ENCODE peak calls at places on chromosomes 3 and 15, in nine cellular contexts. One of them, this sample, is unnamed.

GRCh38 chr15:99371180-99372103 is 120.2 kb downstream of the LRRC28 start:
- DNase-seq in GM13976: no peak
- DNase-seq in activated CD4-positive, alpha-beta T cell treated with anti-CD3 and anti-CD28 coated beads for 48 hours: no peak
- DNase-seq in T-helper 1 cell: no peak
- DNase-seq in nephron progenitor cell: no peak
- DNase-seq in heart left ventricle: no peak
- DNase-seq in GM23248: peak; percentile 60
- DNase-seq in activated CD4-positive, CD25-positive, alpha-beta regulatory T cell: no peak
- DNase-seq in ecto neural progenitor cell: no peak
- DNase-seq in this sample: no peak

GRCh38 chr3:123122525-123123315 is 55.9 kb downstream of the PDIA5 start:
- DNase-seq in GM13976: no peak
- DNase-seq in activated CD4-positive, alpha-beta T cell treated with anti-CD3 and anti-CD28 coated beads for 48 hours: no peak
- DNase-seq in T-helper 1 cell: no peak
- DNase-seq in nephron progenitor cell: no peak
- DNase-seq in heart left ventricle: no peak
- DNase-seq in GM23248: peak; percentile 49
- DNase-seq in activated CD4-positive, CD25-positive, alpha-beta regulatory T cell: no peak
- DNase-seq in ecto neural progenitor cell: no peak
- DNase-seq in this sample: no peak

GRCh38 chr15:80770356-80770705 is 8.8 kb upstream of the CEMIP start:
- DNase-seq in GM13976: no peak
- DNase-seq in activated CD4-positive, alpha-beta T cell treated with anti-CD3 and anti-CD28 coated beads for 48 hours: no peak
- DNase-seq in T-helper 1 cell: no peak
- DNase-seq in nephron progenitor cell: no peak
- DNase-seq in heart left ventricle: no peak
- DNase-seq in GM23248: no peak
- DNase-seq in activated CD4-positive, CD25-positive, alpha-beta regulatory T cell: no peak
- DNase-seq in ecto neural progenitor cell: no peak
- DNase-seq in this sample: no peak

GRCh38 chr15:51844747-51845426 is 15.4 kb downstream of the TMOD3 start:
- DNase-seq in GM13976: no peak
- DNase-seq in activated CD4-positive, alpha-beta T cell treated with anti-CD3 and anti-CD28 coated beads for 48 hours: no peak
- DNase-seq in T-helper 1 cell: no peak
- DNase-seq in nephron progenitor cell: no peak
- DNase-seq in heart left ventricle: no peak
- DNase-seq in GM23248: peak; percentile 33
- DNase-seq in activated CD4-positive, CD25-positive, alpha-beta regulatory T cell: no peak
- DNase-seq in ecto neural progenitor cell: no peak
- DNase-seq in this sample: no peak

GRCh38 chr3:153144779-153145178 is 17.2 kb upstream of the RAP2B start:
- DNase-seq in GM13976: no peak
- DNase-seq in activated CD4-positive, alpha-beta T cell treated with anti-CD3 and anti-CD28 coated beads for 48 hours: no peak
- DNase-seq in T-helper 1 cell: no peak
- DNase-seq in nephron progenitor cell: no peak
- DNase-seq in heart left ventricle: no peak
- DNase-seq in GM23248: peak; percentile 73
- DNase-seq in activated CD4-positive, CD25-positive, alpha-beta regulatory T cell: no peak
- DNase-seq in ecto neural progenitor cell: no peak
- DNase-seq in this sample: no peak

GRCh38 chr3:151439652-151440125 is 21.2 kb downstream of the IGSF10 start:
- DNase-seq in GM13976: peak; percentile 46
- DNase-seq in activated CD4-positive, alpha-beta T cell treated with anti-CD3 and anti-CD28 coated beads for 48 hours: no peak
- DNase-seq in T-helper 1 cell: no peak
- DNase-seq in nephron progenitor cell: peak; percentile 23
- DNase-seq in heart left ventricle: no peak
- DNase-seq in GM23248: peak; percentile 79
- DNase-seq in activated CD4-positive, CD25-positive, alpha-beta regulatory T cell: no peak
- DNase-seq in ecto neural progenitor cell: no peak
- DNase-seq in this sample: peak; percentile 53

GRCh38 chr3:139227827-139228226 is 116.0 kb upstream of the MRPS22 start:
- DNase-seq in GM13976: no peak
- DNase-seq in activated CD4-positive, alpha-beta T cell treated with anti-CD3 and anti-CD28 coated beads for 48 hours: no peak
- DNase-seq in T-helper 1 cell: no peak
- DNase-seq in nephron progenitor cell: no peak
- DNase-seq in heart left ventricle: no peak
- DNase-seq in GM23248: no peak
- DNase-seq in activated CD4-positive, CD25-positive, alpha-beta regulatory T cell: no peak
- DNase-seq in ecto neural progenitor cell: no peak
- DNase-seq in this sample: no peak

GRCh38 chr3:159616234-159616825 is 372.3 kb upstream of the IL12A start:
- DNase-seq in GM13976: no peak
- DNase-seq in activated CD4-positive, alpha-beta T cell treated with anti-CD3 and anti-CD28 coated beads for 48 hours: no peak
- DNase-seq in T-helper 1 cell: no peak
- DNase-seq in nephron progenitor cell: peak; percentile 15
- DNase-seq in heart left ventricle: peak; percentile 59
- DNase-seq in GM23248: peak; percentile 75
- DNase-seq in activated CD4-positive, CD25-positive, alpha-beta regulatory T cell: no peak
- DNase-seq in ecto neural progenitor cell: no peak
- DNase-seq in this sample: peak; percentile 71

GRCh38 chr15:74383695-74384565 is 16.5 kb upstream of the CYP11A1 start:
- DNase-seq in GM13976: peak; percentile 87
- DNase-seq in activated CD4-positive, alpha-beta T cell treated with anti-CD3 and anti-CD28 coated beads for 48 hours: peak; percentile 88
- DNase-seq in T-helper 1 cell: no peak
- DNase-seq in nephron progenitor cell: no peak
- DNase-seq in heart left ventricle: peak; percentile 21
- DNase-seq in GM23248: peak; percentile 61
- DNase-seq in activated CD4-positive, CD25-positive, alpha-beta regulatory T cell: no peak
- DNase-seq in ecto neural progenitor cell: no peak
- DNase-seq in this sample: peak; percentile 18

GRCh38 chr3:109643590-109643989 is 306.2 kb upstream of the DPPA4 start:
- DNase-seq in GM13976: no peak
- DNase-seq in activated CD4-positive, alpha-beta T cell treated with anti-CD3 and anti-CD28 coated beads for 48 hours: peak; percentile 20
- DNase-seq in T-helper 1 cell: no peak
- DNase-seq in nephron progenitor cell: no peak
- DNase-seq in heart left ventricle: no peak
- DNase-seq in GM23248: peak; percentile 76
- DNase-seq in activated CD4-positive, CD25-positive, alpha-beta regulatory T cell: no peak
- DNase-seq in ecto neural progenitor cell: no peak
- DNase-seq in this sample: peak; percentile 30

GRCh38 chr15:38687340-38687739 is 122.7 kb upstream of the RASGRP1 start:
- DNase-seq in GM13976: no peak
- DNase-seq in activated CD4-positive, alpha-beta T cell treated with anti-CD3 and anti-CD28 coated beads for 48 hours: no peak
- DNase-seq in T-helper 1 cell: no peak
- DNase-seq in nephron progenitor cell: no peak
- DNase-seq in heart left ventricle: no peak
- DNase-seq in GM23248: peak; percentile 62
- DNase-seq in activated CD4-positive, CD25-positive, alpha-beta regulatory T cell: no peak
- DNase-seq in ecto neural progenitor cell: no peak
- DNase-seq in this sample: no peak

GRCh38 chr3:195040094-195040493 is 230.9 kb downstream of the XXYLT1 start:
- DNase-seq in GM13976: no peak
- DNase-seq in activated CD4-positive, alpha-beta T cell treated with anti-CD3 and anti-CD28 coated beads for 48 hours: no peak
- DNase-seq in T-helper 1 cell: no peak
- DNase-seq in nephron progenitor cell: no peak
- DNase-seq in heart left ventricle: no peak
- DNase-seq in GM23248: no peak
- DNase-seq in activated CD4-positive, CD25-positive, alpha-beta regulatory T cell: no peak
- DNase-seq in ecto neural progenitor cell: no peak
- DNase-seq in this sample: no peak

GRCh38 chr15:35019401-35020327 is 31.6 kb upstream of the ZNF770 start:
- DNase-seq in GM13976: no peak
- DNase-seq in activated CD4-positive, alpha-beta T cell treated with anti-CD3 and anti-CD28 coated beads for 48 hours: no peak
- DNase-seq in T-helper 1 cell: no peak
- DNase-seq in nephron progenitor cell: peak; percentile 6
- DNase-seq in heart left ventricle: no peak
- DNase-seq in GM23248: peak; percentile 14
- DNase-seq in activated CD4-positive, CD25-positive, alpha-beta regulatory T cell: no peak
- DNase-seq in ecto neural progenitor cell: no peak
- DNase-seq in this sample: peak; percentile 51

GRCh38 chr3:102529452-102529851 is 94.6 kb downstream of the ZPLD1 start:
- DNase-seq in GM13976: no peak
- DNase-seq in activated CD4-positive, alpha-beta T cell treated with anti-CD3 and anti-CD28 coated beads for 48 hours: no peak
- DNase-seq in T-helper 1 cell: no peak
- DNase-seq in nephron progenitor cell: peak; percentile 7
- DNase-seq in heart left ventricle: no peak
- DNase-seq in GM23248: peak; percentile 22
- DNase-seq in activated CD4-positive, CD25-positive, alpha-beta regulatory T cell: no peak
- DNase-seq in ecto neural progenitor cell: no peak
- DNase-seq in this sample: peak; percentile 12

GRCh38 chr3:9100132-9100894 is 137.0 kb upstream of the RAD18 start:
- DNase-seq in GM13976: peak; percentile 65
- DNase-seq in activated CD4-positive, alpha-beta T cell treated with anti-CD3 and anti-CD28 coated beads for 48 hours: no peak
- DNase-seq in T-helper 1 cell: no peak
- DNase-seq in nephron progenitor cell: no peak
- DNase-seq in heart left ventricle: no peak
- DNase-seq in GM23248: no peak
- DNase-seq in activated CD4-positive, CD25-positive, alpha-beta regulatory T cell: no peak
- DNase-seq in ecto neural progenitor cell: no peak
- DNase-seq in this sample: no peak

GRCh38 chr3:132407025-132407424 is 10.3 kb upstream of the DNAJC13 start:
- DNase-seq in GM13976: no peak
- DNase-seq in activated CD4-positive, alpha-beta T cell treated with anti-CD3 and anti-CD28 coated beads for 48 hours: no peak
- DNase-seq in T-helper 1 cell: no peak
- DNase-seq in nephron progenitor cell: no peak
- DNase-seq in heart left ventricle: no peak
- DNase-seq in GM23248: no peak
- DNase-seq in activated CD4-positive, CD25-positive, alpha-beta regulatory T cell: no peak
- DNase-seq in ecto neural progenitor cell: no peak
- DNase-seq in this sample: no peak

GRCh38 chr3:102163039-102163817 is 271.6 kb upstream of the ZPLD1 start:
- DNase-seq in GM13976: no peak
- DNase-seq in activated CD4-positive, alpha-beta T cell treated with anti-CD3 and anti-CD28 coated beads for 48 hours: no peak
- DNase-seq in T-helper 1 cell: no peak
- DNase-seq in nephron progenitor cell: no peak
- DNase-seq in heart left ventricle: peak; percentile 52
- DNase-seq in GM23248: peak; percentile 50
- DNase-seq in activated CD4-positive, CD25-positive, alpha-beta regulatory T cell: no peak
- DNase-seq in ecto neural progenitor cell: no peak
- DNase-seq in this sample: peak; percentile 97

GRCh38 chr3:126261037-126261436 is 80.7 kb upstream of the ALDH1L1 start:
- DNase-seq in GM13976: no peak
- DNase-seq in activated CD4-positive, alpha-beta T cell treated with anti-CD3 and anti-CD28 coated beads for 48 hours: peak; percentile 18
- DNase-seq in T-helper 1 cell: no peak
- DNase-seq in nephron progenitor cell: no peak
- DNase-seq in heart left ventricle: peak; percentile 62
- DNase-seq in GM23248: peak; percentile 62
- DNase-seq in activated CD4-positive, CD25-positive, alpha-beta regulatory T cell: no peak
- DNase-seq in ecto neural progenitor cell: peak; percentile 62
- DNase-seq in this sample: no peak

GRCh38 chr15:83219026-83219425 is 11.4 kb upstream of the HDGFL3 start:
- DNase-seq in GM13976: no peak
- DNase-seq in activated CD4-positive, alpha-beta T cell treated with anti-CD3 and anti-CD28 coated beads for 48 hours: no peak
- DNase-seq in T-helper 1 cell: no peak
- DNase-seq in nephron progenitor cell: no peak
- DNase-seq in heart left ventricle: no peak
- DNase-seq in GM23248: no peak
- DNase-seq in activated CD4-positive, CD25-positive, alpha-beta regulatory T cell: no peak
- DNase-seq in ecto neural progenitor cell: no peak
- DNase-seq in this sample: no peak

GRCh38 chr15:61138151-61138550 is 91.0 kb downstream of the RORA start:
- DNase-seq in GM13976: no peak
- DNase-seq in activated CD4-positive, alpha-beta T cell treated with anti-CD3 and anti-CD28 coated beads for 48 hours: no peak
- DNase-seq in T-helper 1 cell: no peak
- DNase-seq in nephron progenitor cell: no peak
- DNase-seq in heart left ventricle: no peak
- DNase-seq in GM23248: peak; percentile 67
- DNase-seq in activated CD4-positive, CD25-positive, alpha-beta regulatory T cell: no peak
- DNase-seq in ecto neural progenitor cell: no peak
- DNase-seq in this sample: no peak

GRCh38 chr3:188243124-188243795 is 89.3 kb downstream of the LPP start:
- DNase-seq in GM13976: no peak
- DNase-seq in activated CD4-positive, alpha-beta T cell treated with anti-CD3 and anti-CD28 coated beads for 48 hours: no peak
- DNase-seq in T-helper 1 cell: no peak
- DNase-seq in nephron progenitor cell: no peak
- DNase-seq in heart left ventricle: no peak
- DNase-seq in GM23248: peak; percentile 25
- DNase-seq in activated CD4-positive, CD25-positive, alpha-beta regulatory T cell: no peak
- DNase-seq in ecto neural progenitor cell: no peak
- DNase-seq in this sample: no peak

GRCh38 chr15:96974761-96975160 is 644.3 kb downstream of the NR2F2 start:
- DNase-seq in GM13976: no peak
- DNase-seq in activated CD4-positive, alpha-beta T cell treated with anti-CD3 and anti-CD28 coated beads for 48 hours: no peak
- DNase-seq in T-helper 1 cell: no peak
- DNase-seq in nephron progenitor cell: no peak
- DNase-seq in heart left ventricle: no peak
- DNase-seq in GM23248: no peak
- DNase-seq in activated CD4-positive, CD25-positive, alpha-beta regulatory T cell: no peak
- DNase-seq in ecto neural progenitor cell: no peak
- DNase-seq in this sample: no peak

GRCh38 chr3:71389911-71390573 is 193.5 kb downstream of the FOXP1 start:
- DNase-seq in GM13976: no peak
- DNase-seq in activated CD4-positive, alpha-beta T cell treated with anti-CD3 and anti-CD28 coated beads for 48 hours: peak; percentile 47
- DNase-seq in T-helper 1 cell: no peak
- DNase-seq in nephron progenitor cell: no peak
- DNase-seq in heart left ventricle: peak; percentile 67
- DNase-seq in GM23248: peak; percentile 32
- DNase-seq in activated CD4-positive, CD25-positive, alpha-beta regulatory T cell: no peak
- DNase-seq in ecto neural progenitor cell: no peak
- DNase-seq in this sample: no peak

GRCh38 chr15:28935316-28935715 is 49.5 kb downstream of the APBA2 start:
- DNase-seq in GM13976: peak; percentile 55
- DNase-seq in activated CD4-positive, alpha-beta T cell treated with anti-CD3 and anti-CD28 coated beads for 48 hours: peak; percentile 63
- DNase-seq in T-helper 1 cell: no peak
- DNase-seq in nephron progenitor cell: peak; percentile 51
- DNase-seq in heart left ventricle: no peak
- DNase-seq in GM23248: peak; percentile 6
- DNase-seq in activated CD4-positive, CD25-positive, alpha-beta regulatory T cell: no peak
- DNase-seq in ecto neural progenitor cell: no peak
- DNase-seq in this sample: no peak

GRCh38 chr3:172562881-172563835 is 39.9 kb upstream of the TNFSF10 start:
- DNase-seq in GM13976: no peak
- DNase-seq in activated CD4-positive, alpha-beta T cell treated with anti-CD3 and anti-CD28 coated beads for 48 hours: peak; percentile 49
- DNase-seq in T-helper 1 cell: no peak
- DNase-seq in nephron progenitor cell: no peak
- DNase-seq in heart left ventricle: no peak
- DNase-seq in GM23248: peak; percentile 85
- DNase-seq in activated CD4-positive, CD25-positive, alpha-beta regulatory T cell: no peak
- DNase-seq in ecto neural progenitor cell: no peak
- DNase-seq in this sample: peak; percentile 91

GRCh38 chr3:186937017-186937875 is 6.9 kb downstream of the ST6GAL1 start:
- DNase-seq in GM13976: no peak
- DNase-seq in activated CD4-positive, alpha-beta T cell treated with anti-CD3 and anti-CD28 coated beads for 48 hours: no peak
- DNase-seq in T-helper 1 cell: no peak
- DNase-seq in nephron progenitor cell: no peak
- DNase-seq in heart left ventricle: no peak
- DNase-seq in GM23248: no peak
- DNase-seq in activated CD4-positive, CD25-positive, alpha-beta regulatory T cell: no peak
- DNase-seq in ecto neural progenitor cell: no peak
- DNase-seq in this sample: no peak

GRCh38 chr3:13399603-13400002 is 20.5 kb downstream of the NUP210 start:
- DNase-seq in GM13976: no peak
- DNase-seq in activated CD4-positive, alpha-beta T cell treated with anti-CD3 and anti-CD28 coated beads for 48 hours: no peak
- DNase-seq in T-helper 1 cell: no peak
- DNase-seq in nephron progenitor cell: no peak
- DNase-seq in heart left ventricle: no peak
- DNase-seq in GM23248: no peak
- DNase-seq in activated CD4-positive, CD25-positive, alpha-beta regulatory T cell: no peak
- DNase-seq in ecto neural progenitor cell: no peak
- DNase-seq in this sample: no peak

GRCh38 chr3:14319654-14320182 is 82.7 kb upstream of the SLC6A6 start:
- DNase-seq in GM13976: peak; percentile 82
- DNase-seq in activated CD4-positive, alpha-beta T cell treated with anti-CD3 and anti-CD28 coated beads for 48 hours: peak; percentile 25
- DNase-seq in T-helper 1 cell: no peak
- DNase-seq in nephron progenitor cell: peak; percentile 39
- DNase-seq in heart left ventricle: peak; percentile 31
- DNase-seq in GM23248: peak; percentile 52
- DNase-seq in activated CD4-positive, CD25-positive, alpha-beta regulatory T cell: no peak
- DNase-seq in ecto neural progenitor cell: peak; percentile 70
- DNase-seq in this sample: peak; percentile 72

This sample was measured in Caki2.